ENCODE peak calls at places on chromosomes 11 and 22, in five cellular contexts. Y is endothelial cell of umbilical vein, H is GM12878, A is SK-N-SH, I is suprapubic skin. F is an unnamed sample.

GRCh38 chr11:13222285-13222684 is 55.3 kb upstream of the BMAL1 start:
- DNase-seq in A (no peak), I (no peak), H (no peak), Y (no peak), F (no peak)

GRCh38 chr11:31397239-31397834 is 27.7 kb downstream of the DNAJC24 start:
- DNase-seq in A (peak), H (no peak), I (no peak), Y (peak), F (no peak)

GRCh38 chr11:120174866-120175265 is 36.0 kb upstream of the OAF start:
- DNase-seq in H (no peak), A (no peak), I (no peak), Y (no peak), F (no peak)

GRCh38 chr11:12177739-12178338 is 67.4 kb downstream of the MICAL2 start:
- DNase-seq in I (no peak), A (no peak), Y (no peak), H (no peak), F (no peak)

GRCh38 chr22:31637375-31637937 is 24.6 kb downstream of the PISD start:
- DNase-seq in Y (no peak), H (no peak), A (no peak), I (no peak), F (no peak)

GRCh38 chr22:46734830-46735453 is 3.1 kb downstream of the CERK start:
- DNase-seq in H (peak), Y (peak), I (no peak), A (no peak), F (no peak)

GRCh38 chr11:115636686-115637555 is 132.7 kb upstream of the CADM1 start:
- DNase-seq in H (no peak), A (peak), Y (no peak), I (no peak), F (no peak)

GRCh38 chr11:68358416-68358815 is 46.0 kb downstream of the LRP5 start:
- DNase-seq in A (no peak), Y (no peak), H (no peak), I (no peak), F (no peak)

GRCh38 chr11:2381494-2382128 is 4.5 kb downstream of the CD81 start:
- DNase-seq in A (no peak), I (no peak), H (no peak), Y (no peak), F (peak)

GRCh38 chr11:115493488-115493887 is 10.7 kb downstream of the CADM1 start:
- DNase-seq in H (no peak), I (no peak), Y (no peak), A (no peak), F (no peak)

GRCh38 chr22:28933321-28933720 is 49.9 kb downstream of the ZNRF3 start:
- DNase-seq in I (no peak), A (no peak), Y (no peak), H (no peak), F (no peak)

GRCh38 chr22:41833369-41834004 is 582 bp downstream of the SREBF2 start:
- DNase-seq in A (peak), I (peak), Y (peak), H (no peak), F (peak)

GRCh38 chr22:22912722-22913253 is 25.2 kb downstream of the IGLL5 start:
- DNase-seq in I (no peak), A (no peak), Y (no peak), H (no peak), F (no peak)

GRCh38 chr11:36453678-36454077 is 56.4 kb downstream of the TRAF6 start:
- DNase-seq in I (no peak), A (no peak), Y (no peak), H (no peak), F (no peak)

GRCh38 chr11:103608566-103608965 is 427.9 kb upstream of the DDI1 start:
- DNase-seq in H (no peak), Y (no peak), I (no peak), A (no peak), F (no peak)

GRCh38 chr11:13110929-13111812 is 102.1 kb downstream of the RASSF10 start:
- DNase-seq in I (no peak), Y (peak), A (peak), H (no peak), F (no peak)

GRCh38 chr11:70339066-70339465 is 59.3 kb upstream of the CTTN start:
- DNase-seq in H (no peak), I (no peak), A (no peak), Y (no peak), F (no peak)

GRCh38 chr11:67997460-67997921 is 6.4 kb downstream of the UNC93B1 start:
- DNase-seq in H (no peak), I (no peak), A (peak), Y (no peak), F (no peak)

GRCh38 chr11:62610403-62610802 is 2.2 kb downstream of the EML3 start:
- DNase-seq in H (no peak), I (no peak), A (no peak), Y (no peak), F (no peak)

GRCh38 chr22:44671742-44672141 is 30.3 kb upstream of the PRR5 start:
- DNase-seq in A (no peak), Y (no peak), I (no peak), H (no peak), F (no peak)

GRCh38 chr11:107564877-107565218 is 687 bp downstream of the ALKBH8 start:
- DNase-seq in H (no peak), I (no peak), Y (no peak), A (no peak), F (no peak)

GRCh38 chr22:43818981-43819690 is 7.0 kb upstream of the EFCAB6 start:
- DNase-seq in Y (no peak), A (no peak), H (no peak), I (no peak), F (no peak)

GRCh38 chr11:73017024-73017751 is 124.9 kb downstream of the FCHSD2 start:
- DNase-seq in A (no peak), I (no peak), Y (no peak), H (no peak), F (no peak)

GRCh38 chr11:111833524-111833923 is 37.9 kb downstream of the ALG9 start:
- DNase-seq in A (no peak), I (no peak), H (no peak), Y (no peak), F (no peak)

DNA sequence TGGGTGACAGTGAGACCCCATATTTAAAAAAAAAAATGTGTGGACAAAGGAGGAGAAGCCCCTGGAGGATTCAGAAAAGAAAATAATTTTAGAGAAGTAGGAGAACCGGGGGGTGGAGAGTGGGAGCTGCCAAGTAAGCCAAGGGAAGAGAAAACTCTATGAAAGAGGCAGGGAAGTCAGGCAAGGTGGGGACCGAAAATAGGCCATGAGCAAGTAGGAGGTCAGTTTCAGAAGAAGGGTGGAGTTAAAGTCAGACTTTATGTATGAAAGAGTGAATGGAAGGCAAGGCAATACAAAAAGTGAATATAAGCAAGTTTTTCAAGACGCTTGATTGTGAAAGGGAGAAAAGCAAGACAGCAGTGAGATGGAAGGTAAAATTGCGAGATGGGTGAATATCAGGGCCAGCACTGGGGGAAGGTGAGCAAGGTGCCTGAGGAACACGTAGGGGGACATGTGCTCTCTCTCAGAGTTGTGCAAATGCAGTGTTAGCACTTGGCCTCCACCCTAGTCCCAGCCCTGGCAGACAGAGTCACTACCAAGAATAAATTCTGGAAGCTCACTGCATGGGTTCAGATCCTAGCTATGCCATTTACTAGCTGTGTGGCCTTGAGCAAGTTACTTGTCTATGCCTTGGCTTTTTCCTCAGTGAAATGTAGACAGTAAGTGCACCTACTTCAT is 6.7 kb downstream of the XRRA1 start:
- DNase-seq in A (no peak), H (no peak), I (no peak), Y (no peak), F (no peak)
- TF ChIP-seq POLR2AphosphoS5 in A (no peak), H (no peak), I (no peak), Y (no peak), F (no peak)

GRCh38 chr11:19995131-19995530 is 165.1 kb downstream of the DBX1 start:
- DNase-seq in A (no peak), I (no peak), H (no peak), Y (peak), F (no peak)
- TF ChIP-seq POLR2AphosphoS5 in A (no peak), I (no peak), H (no peak), Y (no peak), F (no peak)

DNA sequence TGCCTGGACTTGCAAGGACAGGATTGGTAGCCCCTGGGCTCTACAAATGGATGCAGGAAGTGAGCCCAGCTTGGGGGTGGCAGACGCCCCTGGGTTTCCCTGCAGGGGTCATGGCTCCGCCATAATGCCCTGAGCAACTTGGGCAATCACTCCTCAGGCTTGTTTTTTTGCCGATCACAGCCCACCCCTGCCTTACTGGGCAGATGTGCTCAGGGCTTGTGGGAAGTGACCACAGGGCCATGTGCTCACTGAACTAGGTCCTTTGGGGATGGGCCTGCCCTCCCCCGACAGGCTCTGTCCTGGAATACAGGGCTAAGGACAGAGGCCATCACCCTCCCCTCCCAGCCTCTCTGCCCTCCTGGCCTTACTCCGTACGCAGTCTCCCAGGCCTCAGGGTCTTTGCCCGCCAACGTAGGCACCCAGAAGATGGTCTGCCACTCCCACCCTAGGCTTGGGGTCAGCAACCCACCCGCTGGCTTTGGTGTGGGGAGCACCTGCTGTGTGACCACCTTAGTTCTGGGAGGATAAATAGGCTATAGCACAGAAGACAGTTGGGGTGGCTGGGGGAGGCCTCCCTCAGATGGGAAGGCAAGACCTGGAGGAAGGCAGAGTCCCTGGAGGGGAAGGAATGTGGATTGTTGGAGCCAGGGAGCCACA is 3.8 kb downstream of the RPLP2 start:
- DNase-seq in A (no peak), I (no peak), Y (no peak), H (no peak), F (no peak)
- TF ChIP-seq POLR2AphosphoS5 in A (no peak), I (no peak), Y (peak), H (peak), F (no peak)

DNA sequence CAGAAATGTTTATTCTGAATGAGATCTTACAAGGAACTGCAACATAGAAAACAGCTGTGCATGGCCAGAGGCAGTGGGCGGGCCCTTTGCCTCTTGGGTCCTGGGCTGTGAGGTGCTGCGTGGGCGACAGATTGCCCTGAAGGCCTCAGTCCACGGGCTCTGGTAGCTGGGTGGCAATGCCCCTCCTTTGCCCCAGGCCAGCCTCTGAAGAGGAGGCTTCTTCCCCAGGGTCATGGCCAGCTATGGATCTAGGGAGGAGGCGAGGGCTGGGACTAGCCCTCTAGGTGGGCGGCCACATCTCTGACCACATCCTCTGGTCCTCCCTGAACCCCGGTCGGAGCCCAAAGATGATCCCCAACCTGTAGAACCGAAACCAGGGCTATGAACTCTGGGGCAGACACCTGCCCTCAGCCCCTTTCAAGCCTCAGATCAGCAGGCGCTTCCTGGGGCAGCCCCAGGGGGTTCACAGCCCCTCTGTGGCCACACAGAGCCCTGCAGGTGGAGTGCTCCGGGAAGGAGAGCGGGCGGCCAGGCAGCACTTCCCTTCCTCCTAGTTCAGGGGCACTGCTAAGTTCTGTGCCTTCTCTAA is 6.6 kb upstream of the CDC42BPG start:
- DNase-seq in I (no peak), A (no peak), H (peak), Y (no peak), F (no peak)
- TF ChIP-seq POLR2AphosphoS5 in I (no peak), A (no peak), H (peak), Y (no peak), F (no peak)

GRCh38 chr22:37745548-37746365 is 48.9 kb downstream of the TRIOBP start:
- DNase-seq in H (peak), I (peak), A (peak), Y (peak), F (peak)
- TF ChIP-seq POLR2AphosphoS5 in H (no peak), I (no peak), A (peak), Y (peak), F (peak)

GRCh38 chr22:39349967-39350802 is at the start of gene SYNGR1:
- DNase-seq in H (no peak), I (no peak), Y (no peak), A (peak), F (no peak)
- TF ChIP-seq POLR2AphosphoS5 in H (no peak), I (no peak), Y (no peak), A (no peak), F (no peak)

DNA sequence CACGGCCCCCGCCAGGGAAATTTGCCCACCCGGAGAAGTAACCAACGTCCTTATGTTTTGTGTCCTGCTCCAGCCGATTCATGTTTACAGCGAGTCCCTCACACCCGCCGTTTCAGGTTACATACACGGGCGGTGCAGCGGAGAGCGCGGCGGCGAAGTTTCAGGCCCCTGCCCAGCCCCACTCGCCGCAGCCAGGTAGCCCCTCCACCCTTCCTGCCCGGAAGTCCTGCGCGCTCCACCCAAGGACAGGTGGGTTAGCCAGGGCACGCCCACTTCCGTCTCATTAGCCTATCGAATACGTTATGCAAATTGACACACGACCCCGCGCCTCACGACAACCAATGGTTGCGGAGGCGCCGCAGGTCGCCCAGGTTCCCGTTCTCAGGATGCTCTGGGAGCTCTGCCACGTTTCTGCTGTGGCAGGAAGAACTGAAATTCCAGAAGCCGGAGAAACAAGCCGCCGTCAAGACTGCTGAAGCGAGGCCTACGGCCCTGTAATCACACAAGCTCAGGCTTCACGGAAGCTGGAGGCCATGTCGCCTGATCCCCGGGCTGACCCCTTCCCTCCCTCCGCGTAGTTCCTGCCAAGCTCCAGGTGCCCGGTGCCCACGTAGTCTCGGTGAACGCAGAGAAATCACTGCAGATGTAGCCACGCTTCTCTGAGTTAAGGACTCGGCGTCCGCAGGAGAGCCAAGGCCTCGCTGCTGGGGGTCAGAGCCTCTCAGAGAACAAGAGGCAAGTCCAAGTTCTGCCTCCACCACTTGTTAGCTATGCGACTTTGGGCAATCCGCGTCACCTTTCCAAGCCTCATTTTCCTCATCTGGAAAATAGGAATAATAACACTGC is 22.4 kb upstream of the MYH9 start:
- DNase-seq in I (peak), Y (peak), A (no peak), H (no peak), F (peak)
- TF ChIP-seq POLR2AphosphoS5 in I (no peak), Y (no peak), A (no peak), H (no peak), F (no peak)

GRCh38 chr11:27471067-27471587 is 1.5 kb downstream of the LGR4 start:
- DNase-seq in Y (no peak), I (no peak), H (no peak), A (no peak), F (no peak)
- TF ChIP-seq POLR2AphosphoS5 in Y (no peak), I (no peak), H (no peak), A (no peak), F (no peak)

F was measured in sigmoid colon.